ENCODE peak calls at places on chromosomes 11 and 22, in six cellular contexts. One of them, this sample, is unnamed.

GRCh38 chr11:78065239-78065638 is 1.6 kb downstream of the THRSP start:
- DNase-seq in tibial nerve: no peak
- DNase-seq in astrocyte: no peak
- DNase-seq in RWPE1: no peak
- DNase-seq in CD4-positive, alpha-beta T cell: no peak
- DNase-seq in AG04450: no peak
- DNase-seq in this sample: no peak

GRCh38 chr22:28442951-28443876 is 236.4 kb downstream of the TTC28 start:
- DNase-seq in tibial nerve: peak; percentile 67
- DNase-seq in astrocyte: peak; percentile 72
- DNase-seq in RWPE1: peak; percentile 41
- DNase-seq in CD4-positive, alpha-beta T cell: peak; percentile 19
- DNase-seq in AG04450: no peak
- DNase-seq in this sample: peak; percentile 13

GRCh38 chr22:26903030-26903856 is 245.9 kb downstream of the MIAT start:
- DNase-seq in tibial nerve: no peak
- DNase-seq in astrocyte: no peak
- DNase-seq in RWPE1: no peak
- DNase-seq in CD4-positive, alpha-beta T cell: no peak
- DNase-seq in AG04450: no peak
- DNase-seq in this sample: no peak

GRCh38 chr11:44484211-44484610 is 81.3 kb upstream of the CD82 start:
- DNase-seq in tibial nerve: no peak
- DNase-seq in astrocyte: no peak
- DNase-seq in RWPE1: no peak
- DNase-seq in CD4-positive, alpha-beta T cell: no peak
- DNase-seq in AG04450: no peak
- DNase-seq in this sample: no peak

GRCh38 chr11:75531325-75531724 is 5.6 kb upstream of the GDPD5 start:
- DNase-seq in tibial nerve: no peak
- DNase-seq in astrocyte: no peak
- DNase-seq in RWPE1: no peak
- DNase-seq in CD4-positive, alpha-beta T cell: no peak
- DNase-seq in AG04450: no peak
- DNase-seq in this sample: no peak

GRCh38 chr22:33811686-33812085 is 108.6 kb downstream of the LARGE1 start:
- DNase-seq in tibial nerve: peak; percentile 36
- DNase-seq in astrocyte: peak; percentile 67
- DNase-seq in RWPE1: no peak
- DNase-seq in CD4-positive, alpha-beta T cell: no peak
- DNase-seq in AG04450: no peak
- DNase-seq in this sample: peak; percentile 13

GRCh38 chr11:117716652-117717440 is 80.2 kb downstream of the DSCAML1 start:
- DNase-seq in tibial nerve: no peak
- DNase-seq in astrocyte: no peak
- DNase-seq in RWPE1: no peak
- DNase-seq in CD4-positive, alpha-beta T cell: no peak
- DNase-seq in AG04450: no peak
- DNase-seq in this sample: no peak

GRCh38 chr22:19533857-19534256 is 9.6 kb upstream of the CLDN5 start:
- DNase-seq in tibial nerve: no peak
- DNase-seq in astrocyte: no peak
- DNase-seq in RWPE1: no peak
- DNase-seq in CD4-positive, alpha-beta T cell: no peak
- DNase-seq in AG04450: no peak
- DNase-seq in this sample: no peak

GRCh38 chr11:101126551-101127347 is 2.9 kb downstream of the PGR start:
- DNase-seq in tibial nerve: peak; percentile 43
- DNase-seq in astrocyte: no peak
- DNase-seq in RWPE1: no peak
- DNase-seq in CD4-positive, alpha-beta T cell: no peak
- DNase-seq in AG04450: no peak
- DNase-seq in this sample: no peak

GRCh38 chr11:68043349-68044144 is 4.7 kb downstream of the TCIRG1 start:
- DNase-seq in tibial nerve: no peak
- DNase-seq in astrocyte: peak; percentile 22
- DNase-seq in RWPE1: no peak
- DNase-seq in CD4-positive, alpha-beta T cell: no peak
- DNase-seq in AG04450: no peak
- DNase-seq in this sample: no peak

GRCh38 chr11:87447606-87448005 is 409.9 kb downstream of the TMEM135 start:
- DNase-seq in tibial nerve: no peak
- DNase-seq in astrocyte: no peak
- DNase-seq in RWPE1: no peak
- DNase-seq in CD4-positive, alpha-beta T cell: no peak
- DNase-seq in AG04450: no peak
- DNase-seq in this sample: no peak

GRCh38 chr11:122440783-122441701 is 214.5 kb upstream of the UBASH3B start:
- DNase-seq in tibial nerve: peak; percentile 50
- DNase-seq in astrocyte: peak; percentile 1
- DNase-seq in RWPE1: no peak
- DNase-seq in CD4-positive, alpha-beta T cell: no peak
- DNase-seq in AG04450: no peak
- DNase-seq in this sample: no peak

GRCh38 chr11:123103326-123103980 is 41.5 kb upstream of the HSPA8 start:
- DNase-seq in tibial nerve: peak; percentile 59
- DNase-seq in astrocyte: peak; percentile 45
- DNase-seq in RWPE1: peak; percentile 34
- DNase-seq in CD4-positive, alpha-beta T cell: peak; percentile 16
- DNase-seq in AG04450: peak; percentile 34
- DNase-seq in this sample: peak; percentile 49

GRCh38 chr11:121715395-121715794 is 262.6 kb upstream of the SORL1-AS1 start:
- DNase-seq in tibial nerve: no peak
- DNase-seq in astrocyte: no peak
- DNase-seq in RWPE1: no peak
- DNase-seq in CD4-positive, alpha-beta T cell: no peak
- DNase-seq in AG04450: no peak
- DNase-seq in this sample: no peak

GRCh38 chr22:35889071-35889470 is 139.6 kb downstream of the RBFOX2 start:
- DNase-seq in tibial nerve: no peak
- DNase-seq in astrocyte: no peak
- DNase-seq in RWPE1: no peak
- DNase-seq in CD4-positive, alpha-beta T cell: no peak
- DNase-seq in AG04450: no peak
- DNase-seq in this sample: no peak

GRCh38 chr11:58741127-58741526 is 9.4 kb upstream of the GLYAT start:
- DNase-seq in tibial nerve: no peak
- DNase-seq in astrocyte: no peak
- DNase-seq in RWPE1: no peak
- DNase-seq in CD4-positive, alpha-beta T cell: no peak
- DNase-seq in AG04450: no peak
- DNase-seq in this sample: no peak

GRCh38 chr22:40116496-40117200 is 61.1 kb upstream of the TNRC6B start:
- DNase-seq in tibial nerve: no peak
- DNase-seq in astrocyte: no peak
- DNase-seq in RWPE1: no peak
- DNase-seq in CD4-positive, alpha-beta T cell: peak; percentile 53
- DNase-seq in AG04450: no peak
- DNase-seq in this sample: no peak

GRCh38 chr11:9861860-9862725 is 198.2 kb downstream of the SWAP70 start:
- DNase-seq in tibial nerve: peak; percentile 58
- DNase-seq in astrocyte: peak; percentile 51
- DNase-seq in RWPE1: peak; percentile 47
- DNase-seq in CD4-positive, alpha-beta T cell: peak; percentile 13
- DNase-seq in AG04450: no peak
- DNase-seq in this sample: no peak

GRCh38 chr22:27575348-27575747 is 226.2 kb downstream of the MN1 start:
- DNase-seq in tibial nerve: no peak
- DNase-seq in astrocyte: no peak
- DNase-seq in RWPE1: no peak
- DNase-seq in CD4-positive, alpha-beta T cell: no peak
- DNase-seq in AG04450: no peak
- DNase-seq in this sample: no peak

GRCh38 chr11:6737872-6738466 is 33.8 kb downstream of the OR2AG2 start:
- DNase-seq in tibial nerve: peak; percentile 43
- DNase-seq in astrocyte: peak; percentile 6
- DNase-seq in RWPE1: peak; percentile 45
- DNase-seq in CD4-positive, alpha-beta T cell: peak; percentile 57
- DNase-seq in AG04450: no peak
- DNase-seq in this sample: no peak

GRCh38 chr22:46230262-46230901 is 19.7 kb downstream of the CDPF1 start:
- DNase-seq in tibial nerve: no peak
- DNase-seq in astrocyte: no peak
- DNase-seq in RWPE1: no peak
- DNase-seq in CD4-positive, alpha-beta T cell: no peak
- DNase-seq in AG04450: no peak
- DNase-seq in this sample: no peak

GRCh38 chr22:48760481-48761238 is 1067.0 kb downstream of the BRD1 start:
- DNase-seq in tibial nerve: no peak
- DNase-seq in astrocyte: no peak
- DNase-seq in RWPE1: no peak
- DNase-seq in CD4-positive, alpha-beta T cell: no peak
- DNase-seq in AG04450: no peak
- DNase-seq in this sample: no peak

GRCh38 chr11:13923716-13924650 is 38.5 kb upstream of the SPON1 start:
- DNase-seq in tibial nerve: no peak
- DNase-seq in astrocyte: no peak
- DNase-seq in RWPE1: no peak
- DNase-seq in CD4-positive, alpha-beta T cell: peak; percentile 24
- DNase-seq in AG04450: no peak
- DNase-seq in this sample: no peak

GRCh38 chr11:112961751-112962747 is 829 bp downstream of the NCAM1 start:
- DNase-seq in tibial nerve: no peak
- DNase-seq in astrocyte: no peak
- DNase-seq in RWPE1: no peak
- DNase-seq in CD4-positive, alpha-beta T cell: no peak
- DNase-seq in AG04450: no peak
- DNase-seq in this sample: no peak

GRCh38 chr11:121350314-121351046 is 57.9 kb downstream of the SC5D start:
- DNase-seq in tibial nerve: no peak
- DNase-seq in astrocyte: no peak
- DNase-seq in RWPE1: no peak
- DNase-seq in CD4-positive, alpha-beta T cell: no peak
- DNase-seq in AG04450: no peak
- DNase-seq in this sample: no peak

GRCh38 chr11:119375629-119376196 is 5.8 kb downstream of the USP2 start:
- DNase-seq in tibial nerve: peak; percentile 66
- DNase-seq in astrocyte: peak; percentile 71
- DNase-seq in RWPE1: no peak
- DNase-seq in CD4-positive, alpha-beta T cell: no peak
- DNase-seq in AG04450: no peak
- DNase-seq in this sample: peak; percentile 38

GRCh38 chr11:84408946-84409411 is 1122.8 kb upstream of the CCDC90B start:
- DNase-seq in tibial nerve: no peak
- DNase-seq in astrocyte: peak; percentile 66
- DNase-seq in RWPE1: no peak
- DNase-seq in CD4-positive, alpha-beta T cell: no peak
- DNase-seq in AG04450: no peak
- DNase-seq in this sample: no peak

DNA sequence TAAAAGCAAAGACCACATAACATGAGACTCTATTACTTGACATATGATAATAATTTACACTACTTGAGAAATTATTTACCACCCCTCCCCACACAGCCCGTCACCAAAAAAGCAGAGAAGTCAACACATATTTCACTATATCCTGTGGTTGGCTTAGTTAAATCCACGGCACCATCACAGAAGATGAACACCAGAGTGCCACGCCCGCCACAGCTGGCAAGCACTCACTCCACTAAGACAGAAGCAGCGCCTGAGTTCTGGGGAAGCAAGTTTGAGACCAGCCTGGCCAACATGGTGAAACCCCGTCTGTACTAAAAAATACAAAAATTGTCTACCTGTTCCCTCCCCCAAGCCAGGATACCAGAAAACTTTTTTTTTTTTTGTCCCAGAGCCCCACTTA is 53.1 kb downstream of the PACSIN2 start:
- DNase-seq in tibial nerve: no peak
- DNase-seq in astrocyte: no peak
- DNase-seq in RWPE1: no peak
- DNase-seq in CD4-positive, alpha-beta T cell: no peak
- DNase-seq in AG04450: no peak
- DNase-seq in this sample: no peak
- H3K27ac ChIP-seq in tibial nerve: peak overlapping the region; percentile 51
- H3K27ac ChIP-seq in astrocyte: no peak overlapping the region
- H3K27ac ChIP-seq in RWPE1: peak overlapping the region; percentile 64
- H3K27ac ChIP-seq in CD4-positive, alpha-beta T cell: no peak overlapping the region
- H3K27ac ChIP-seq in AG04450: no peak overlapping the region
- H3K27ac ChIP-seq in this sample: peak overlapping the region; percentile 53

DNA sequence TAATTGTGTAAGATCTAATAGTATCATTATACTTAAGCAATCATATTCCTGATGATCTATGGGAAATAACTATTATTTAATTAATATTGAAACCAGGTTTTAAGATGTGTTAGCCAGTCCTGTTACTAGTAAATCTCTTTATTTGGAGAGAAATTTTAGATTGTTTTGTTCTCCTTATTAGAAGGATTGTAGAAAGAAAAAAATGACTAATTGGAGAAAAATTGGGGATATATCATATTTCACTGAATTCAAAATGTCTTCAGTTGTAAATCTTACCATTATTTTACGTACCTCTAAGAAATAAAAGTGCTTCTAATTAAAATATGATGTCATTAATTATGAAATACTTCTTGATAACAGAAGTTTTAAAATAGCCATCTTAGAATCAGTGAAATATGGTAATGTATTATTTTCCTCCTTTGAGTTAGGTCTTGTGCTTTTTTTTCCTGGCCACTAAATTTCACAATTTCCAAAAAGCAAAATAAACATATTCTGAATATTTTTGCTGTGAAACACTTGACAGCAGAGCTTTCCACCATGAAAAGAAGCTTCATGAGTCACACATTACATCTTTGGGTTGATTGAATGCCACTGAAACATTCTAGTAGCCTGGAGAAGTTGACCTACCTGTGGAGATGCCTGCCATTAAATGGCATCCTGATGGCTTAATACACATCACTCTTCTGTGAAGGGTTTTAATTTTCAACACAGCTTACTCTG is 6.4 kb downstream of the BIRC3 start:
- DNase-seq in tibial nerve: no peak
- DNase-seq in astrocyte: peak; percentile 77
- DNase-seq in RWPE1: no peak
- DNase-seq in CD4-positive, alpha-beta T cell: no peak
- DNase-seq in AG04450: peak; percentile 32
- DNase-seq in this sample: no peak
- TF ChIP-seq CTCF in tibial nerve: no peak
- TF ChIP-seq CTCF in astrocyte: no peak
- TF ChIP-seq CTCF in RWPE1: no peak
- TF ChIP-seq CTCF in CD4-positive, alpha-beta T cell: no peak
- TF ChIP-seq CTCF in AG04450: no peak
- TF ChIP-seq CTCF in this sample: no peak

GRCh38 chr11:128891410-128891861 is 280 bp downstream of the KCNJ5 start:
- DNase-seq in tibial nerve: no peak
- DNase-seq in astrocyte: no peak
- DNase-seq in RWPE1: no peak
- DNase-seq in CD4-positive, alpha-beta T cell: no peak
- DNase-seq in AG04450: no peak
- DNase-seq in this sample: no peak
- H3K27ac ChIP-seq in tibial nerve: peak overlapping the region; percentile 60
- H3K27ac ChIP-seq in astrocyte: no peak overlapping the region
- H3K27ac ChIP-seq in RWPE1: peak overlapping the region; percentile 42
- H3K27ac ChIP-seq in CD4-positive, alpha-beta T cell: no peak overlapping the region
- H3K27ac ChIP-seq in AG04450: no peak overlapping the region
- H3K27ac ChIP-seq in this sample: no peak overlapping the region

GRCh38 chr11:5394091-5394490 is 10.5 kb downstream of the OR51M1 start:
- DNase-seq in tibial nerve: no peak
- DNase-seq in astrocyte: no peak
- DNase-seq in RWPE1: no peak
- DNase-seq in CD4-positive, alpha-beta T cell: no peak
- DNase-seq in AG04450: no peak
- DNase-seq in this sample: no peak

GRCh38 chr11:5384335-5384734 is 723 bp downstream of the OR51M1 start:
- DNase-seq in tibial nerve: no peak
- DNase-seq in astrocyte: no peak
- DNase-seq in RWPE1: no peak
- DNase-seq in CD4-positive, alpha-beta T cell: no peak
- DNase-seq in AG04450: no peak
- DNase-seq in this sample: no peak

GRCh38 chr11:5390210-5390609 is 6.6 kb downstream of the OR51M1 start:
- DNase-seq in tibial nerve: no peak
- DNase-seq in astrocyte: no peak
- DNase-seq in RWPE1: no peak
- DNase-seq in CD4-positive, alpha-beta T cell: no peak
- DNase-seq in AG04450: no peak
- DNase-seq in this sample: no peak
- TF ChIP-seq CTCF in tibial nerve: no peak
- TF ChIP-seq CTCF in astrocyte: no peak
- TF ChIP-seq CTCF in RWPE1: no peak
- TF ChIP-seq CTCF in CD4-positive, alpha-beta T cell: no peak
- TF ChIP-seq CTCF in AG04450: peak; percentile 25
- TF ChIP-seq CTCF in this sample: no peak